ENCODE peak calls at places on chromosomes 5 and 9, in five cellular contexts. U is tibial artery; M is psoas muscle; L is bronchial epithelial cell; Z is CD4-positive, CD25-positive, alpha-beta regulatory T cell. Y is an unnamed sample.

GRCh38 chr9:117043159-117043558 is 356.1 kb downstream of the TRIM32 start:
- DNase-seq in L (no peak), U (no peak), M (no peak), Z (no peak), Y (no peak)

GRCh38 chr5:128546658-128547281 is 8.7 kb upstream of the FBN2 start:
- DNase-seq in Z (no peak), M (no peak), U (no peak), L (peak), Y (no peak)

GRCh38 chr9:110936719-110937452 is 101.4 kb downstream of the LPAR1 start:
- DNase-seq in M (no peak), L (peak), Z (no peak), U (no peak), Y (peak)

GRCh38 chr5:74464512-74465209 is 175.9 kb downstream of the ENC1 start:
- DNase-seq in M (no peak), Z (no peak), L (peak), U (no peak), Y (peak)

GRCh38 chr9:136089697-136090045 is 5.4 kb downstream of the NACC2 start:
- DNase-seq in M (no peak), Z (peak), U (no peak), L (peak), Y (peak)

GRCh38 chr5:58462623-58463230 is 2.8 kb upstream of the PLK2 start:
- DNase-seq in L (peak), U (no peak), M (no peak), Z (peak), Y (peak)

GRCh38 chr5:162248107-162248713 is 180.6 kb downstream of the GABRG2 start:
- DNase-seq in U (no peak), M (no peak), L (no peak), Z (no peak), Y (no peak)

GRCh38 chr5:42631241-42631640 is 125.4 kb upstream of the CCDC152 start:
- DNase-seq in M (no peak), U (no peak), L (no peak), Z (no peak), Y (no peak)

GRCh38 chr5:66239034-66239433 is 94.9 kb downstream of the SREK1 start:
- DNase-seq in Z (no peak), U (no peak), L (peak), M (no peak), Y (no peak)

GRCh38 chr5:80249876-80250275 is 6.0 kb downstream of the SERINC5 start:
- DNase-seq in M (no peak), U (no peak), Z (no peak), L (no peak), Y (no peak)

GRCh38 chr5:132225165-132226032 is 2.3 kb downstream of the P4HA2 start:
- DNase-seq in Z (peak), U (peak), M (peak), L (peak), Y (peak)

GRCh38 chr5:113278976-113279375 is 155.8 kb downstream of the TSSK1B start:
- DNase-seq in Z (no peak), L (peak), U (no peak), M (no peak), Y (no peak)

GRCh38 chr5:74288448-74289109 is 351.9 kb downstream of the ENC1 start:
- DNase-seq in M (peak), Z (no peak), U (no peak), L (no peak), Y (peak)

GRCh38 chr5:93299596-93300308 is 281.3 kb downstream of the NR2F1-AS1 start:
- DNase-seq in Z (no peak), U (no peak), L (no peak), M (no peak), Y (no peak)

GRCh38 chr5:163106098-163106497 is 331.3 kb upstream of the CCNG1 start:
- DNase-seq in U (no peak), L (peak), M (no peak), Z (no peak), Y (no peak)

GRCh38 chr9:81609782-81610738 is 79.3 kb downstream of the TLE1 start:
- DNase-seq in M (no peak), U (no peak), Z (no peak), L (no peak), Y (peak)

GRCh38 chr9:137243626-137244485 is 2.8 kb downstream of the TUBB4B start:
- DNase-seq in Z (no peak), M (no peak), L (peak), U (no peak), Y (no peak)

GRCh38 chr9:13705913-13706312 is 426.4 kb upstream of the MPDZ start:
- DNase-seq in M (peak), Z (no peak), U (peak), L (no peak), Y (peak)

GRCh38 chr5:142544946-142545652 is 140.8 kb downstream of the FGF1 start:
- DNase-seq in M (no peak), U (no peak), L (no peak), Z (no peak), Y (peak)

GRCh38 chr5:1294839-1295649 is at the start of gene TERT:
- DNase-seq in M (no peak), L (no peak), U (no peak), Z (peak), Y (no peak)

GRCh38 chr5:79806741-79807140 is 117.1 kb downstream of the CMYA5 start:
- DNase-seq in Z (no peak), L (no peak), U (no peak), M (no peak), Y (peak)

GRCh38 chr5:170100051-170100943 is 5.4 kb upstream of the FOXI1 start:
- DNase-seq in U (peak), M (peak), L (peak), Z (peak), Y (peak)

GRCh38 chr5:52961238-52961637 is 27.9 kb upstream of the ITGA2 start:
- DNase-seq in U (no peak), Z (no peak), M (no peak), L (peak), Y (peak)

GRCh38 chr5:127596501-127596900 is 52.4 kb upstream of the CTXN3 start:
- DNase-seq in L (peak), Z (no peak), M (no peak), U (no peak), Y (no peak)

GRCh38 chr5:140219068-140219971 is 44.3 kb downstream of the CYSTM1 start:
- DNase-seq in M (no peak), U (no peak), L (no peak), Z (no peak), Y (peak)

GRCh38 chr9:73613092-73613701 is 461.5 kb downstream of the ANXA1 start:
- DNase-seq in Z (no peak), M (no peak), U (no peak), L (peak), Y (peak)

GRCh38 chr9:4984171-4984570 is 901 bp upstream of the JAK2 start:
- DNase-seq in M (no peak), Z (no peak), L (peak), U (no peak), Y (no peak)

GRCh38 chr5:107937198-107937597 is 266.5 kb upstream of the EFNA5 start:
- DNase-seq in L (no peak), M (no peak), U (no peak), Z (no peak), Y (no peak)

GRCh38 chr9:94259077-94259847 is at the start of gene ZNF169:
- DNase-seq in U (peak), Z (peak), M (peak), L (peak), Y (peak)

GRCh38 chr5:31847354-31847753 is 208.4 kb downstream of the PDZD2 start:
- DNase-seq in L (no peak), U (no peak), Z (no peak), M (no peak), Y (no peak)

DNA sequence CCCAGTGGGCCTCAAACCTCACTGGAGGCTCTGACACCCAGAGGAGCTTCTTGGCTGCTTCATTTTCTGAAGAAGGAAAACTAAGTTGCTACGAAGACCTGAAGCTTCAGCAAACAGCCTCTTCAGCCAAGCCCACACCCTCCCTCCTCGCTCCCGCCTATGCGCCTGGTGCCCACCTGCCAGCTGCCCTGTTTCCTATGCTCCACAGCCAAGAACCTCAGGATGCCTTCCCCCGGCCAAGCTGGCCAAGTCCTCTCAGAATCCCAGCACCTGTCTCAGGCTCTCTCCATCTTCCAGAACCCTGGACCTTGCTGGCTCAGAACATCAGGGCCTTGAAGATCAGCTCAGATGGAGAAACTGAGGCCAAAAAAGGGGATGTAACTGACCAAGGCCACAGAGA is 60.4 kb downstream of the STK10 start:
- DNase-seq in M (no peak), L (no peak), U (no peak), Z (no peak), Y (no peak)
- H3K4me3 ChIP-seq in M (no peak), L (no peak), U (no peak), Z (no peak), Y (no peak)

GRCh38 chr9:129163753-129164152 is 14.3 kb downstream of the IER5L start:
- DNase-seq in M (no peak), U (no peak), L (no peak), Z (no peak), Y (no peak)

GRCh38 chr9:129162497-129162896 is 15.6 kb downstream of the IER5L start:
- DNase-seq in U (no peak), Z (no peak), L (no peak), M (no peak), Y (no peak)

GRCh38 chr9:129160712-129161533 is 17.1 kb downstream of the IER5L start:
- DNase-seq in M (no peak), Z (no peak), U (no peak), L (no peak), Y (peak)

GRCh38 chr9:129162901-129163670 is 15.0 kb downstream of the IER5L start:
- DNase-seq in Z (no peak), U (no peak), M (no peak), L (no peak), Y (peak)

DNA sequence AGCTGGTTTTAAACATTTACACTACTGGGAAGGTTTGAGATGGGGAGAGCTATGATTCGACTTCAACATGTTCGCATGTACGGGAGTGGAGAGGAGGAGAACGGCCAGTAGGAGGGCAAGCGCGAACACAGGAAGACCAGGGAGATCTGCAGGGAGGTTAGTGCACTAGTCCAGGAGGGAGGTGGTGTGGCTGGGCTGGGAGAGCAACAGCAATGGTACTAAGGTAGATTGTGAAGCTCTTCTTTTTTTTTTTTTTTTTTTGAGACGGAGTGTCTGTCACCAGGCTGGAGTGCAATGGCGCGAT is 16.6 kb downstream of the IER5L start:
- DNase-seq in M (no peak), U (no peak), Z (no peak), L (no peak), Y (no peak)
- H3K4me3 ChIP-seq in M (no peak), U (no peak), Z (no peak), L (no peak), Y (no peak)

GRCh38 chr5:99030871-99031440 is 102.1 kb upstream of the CHD1 start:
- DNase-seq in L (peak), U (no peak), M (no peak), Z (no peak), Y (no peak)

GRCh38 chr5:99034336-99034735 is 105.5 kb upstream of the CHD1 start:
- DNase-seq in L (no peak), Z (no peak), U (no peak), M (no peak), Y (no peak)

GRCh38 chr5:99032234-99033013 is 103.6 kb upstream of the CHD1 start:
- DNase-seq in U (peak), M (peak), L (peak), Z (no peak), Y (peak)

GRCh38 chr5:99035942-99036341 is 107.1 kb upstream of the CHD1 start:
- DNase-seq in Z (no peak), L (no peak), U (no peak), M (no peak), Y (no peak)

GRCh38 chr5:99033014-99033931 is 104.5 kb upstream of the CHD1 start:
- DNase-seq in M (no peak), L (peak), Z (peak), U (no peak), Y (no peak)
- H3K4me3 ChIP-seq in M (peak), L (peak), Z (peak), U (peak), Y (peak)

DNA sequence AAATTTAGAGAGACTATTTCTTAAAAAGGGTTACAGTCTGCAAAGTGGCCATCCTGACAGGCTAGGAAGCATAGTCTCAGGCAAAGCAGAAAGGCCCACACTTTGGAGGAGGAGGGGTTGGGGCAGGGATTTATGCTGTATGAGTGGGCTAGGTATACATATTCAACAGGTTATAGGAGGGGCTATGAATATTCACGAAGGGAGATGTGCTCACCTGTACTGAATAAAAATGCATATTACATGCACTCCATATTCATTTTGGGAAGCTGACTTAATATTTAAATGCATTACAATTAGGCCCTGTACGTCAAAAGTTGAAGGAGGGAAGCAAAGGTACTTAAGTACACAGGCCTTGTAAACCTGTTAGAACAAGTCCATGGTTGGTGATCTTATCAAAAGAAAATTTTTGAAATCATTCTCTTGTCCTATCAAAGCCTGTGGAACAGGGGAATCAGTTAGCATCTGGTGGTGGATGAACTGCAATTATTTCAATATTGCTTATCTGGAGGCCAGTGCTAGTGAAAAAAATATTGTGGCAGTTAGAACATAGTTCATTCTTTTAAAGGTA is 1.6 kb downstream of the CENPP start:
- DNase-seq in L (peak), M (no peak), U (no peak), Z (no peak), Y (no peak)
- H3K4me3 ChIP-seq in L (no peak), M (peak), U (no peak), Z (no peak), Y (no peak)

DNA sequence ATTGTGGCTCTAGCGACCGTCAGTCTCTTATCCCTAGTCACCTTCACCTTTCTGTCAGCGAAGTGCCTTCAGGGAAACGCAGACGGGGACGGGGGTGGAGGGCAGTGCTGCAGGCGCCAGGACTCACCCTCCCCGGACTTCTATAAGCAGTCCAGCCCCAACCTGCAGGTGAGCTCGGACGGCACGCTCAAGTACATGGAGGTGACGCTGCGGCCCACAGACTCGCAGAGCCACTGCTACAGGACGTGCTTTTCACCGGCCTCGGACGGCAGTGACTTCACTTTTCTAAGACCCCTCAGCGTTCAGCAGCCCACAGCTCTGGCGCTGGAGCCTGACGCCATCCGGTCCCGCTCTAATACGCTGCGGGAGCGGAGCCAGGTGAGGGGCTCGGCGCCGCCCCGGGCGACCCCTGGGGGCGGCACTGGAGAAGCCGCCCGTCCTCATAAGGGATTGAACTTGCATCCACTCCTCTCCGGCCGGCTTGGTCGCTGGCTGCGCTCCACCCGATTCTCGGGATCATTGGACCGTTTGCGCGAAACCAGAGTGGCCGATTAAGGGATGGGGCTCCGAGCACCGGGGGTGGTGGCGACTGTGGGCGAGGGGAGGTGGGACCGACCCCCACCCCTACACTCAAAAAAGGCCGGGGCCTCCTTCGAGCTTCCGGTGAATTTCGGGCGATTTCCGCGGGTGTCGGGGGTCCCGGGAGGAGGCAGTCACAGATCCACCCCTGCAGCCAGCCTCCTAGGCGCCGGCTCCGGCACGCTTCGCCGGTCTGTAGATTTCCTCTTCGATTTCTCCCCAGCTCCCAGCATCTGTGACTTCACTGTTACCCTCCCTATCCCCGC is 2.7 kb downstream of the PCDHGC5 start:
- DNase-seq in U (no peak), M (no peak), Z (no peak), L (no peak), Y (no peak)
- H3K4me3 ChIP-seq in U (no peak), M (no peak), Z (no peak), L (no peak), Y (no peak)

GRCh38 chr9:89577363-89577762 is 27.4 kb upstream of the GADD45G start:
- DNase-seq in Z (no peak), L (no peak), U (no peak), M (no peak), Y (no peak)
- H3K4me3 ChIP-seq in Z (no peak), L (no peak), U (no peak), M (no peak), Y (no peak)